ENCODE peak calls at places on chromosomes 5 and 9, in seven cellular contexts. M, E, W, F, O, X and C are unnamed samples.

GRCh38 chr5:14351086-14351661 is 208.0 kb downstream of the TRIO start:
- DNase-seq in X (no peak), M (no peak), W (no peak), O (no peak), E (no peak), F (no peak), C (no peak)

GRCh38 chr9:107043886-107044285 is 180.9 kb downstream of the ZNF462 start:
- DNase-seq in F (no peak), W (no peak), X (peak; percentile 69), E (no peak), O (no peak), M (peak; percentile 17), C (no peak)

GRCh38 chr5:39765381-39765780 is 340.6 kb upstream of the DAB2 start:
- DNase-seq in F (no peak), X (no peak), M (peak; percentile 55), E (peak; percentile 53), W (no peak), O (no peak), C (peak; percentile 78)

GRCh38 chr5:68252678-68253520 is 37.3 kb downstream of the PIK3R1 start:
- DNase-seq in F (no peak), M (peak; percentile 87), E (peak; percentile 85), X (peak; percentile 82), O (no peak), W (no peak), C (peak; percentile 75)

GRCh38 chr5:6604341-6604740 is 28.5 kb downstream of the NSUN2 start:
- DNase-seq in M (no peak), O (no peak), X (no peak), F (no peak), E (no peak), W (peak; percentile 26), C (no peak)

GRCh38 chr9:21311888-21312287 is 6.8 kb upstream of the IFNA5 start:
- DNase-seq in O (no peak), E (no peak), M (no peak), X (no peak), F (no peak), W (no peak), C (no peak)

GRCh38 chr5:1330847-1331831 is 13.8 kb downstream of the CLPTM1L start:
- DNase-seq in W (no peak), M (no peak), F (no peak), E (no peak), X (peak; percentile 50), O (no peak), C (no peak)

GRCh38 chr9:36101916-36102741 is 34.4 kb upstream of the GLIPR2 start:
- DNase-seq in O (no peak), M (peak; percentile 96), W (peak; percentile 73), E (peak; percentile 97), F (no peak), X (no peak), C (peak; percentile 97)

GRCh38 chr5:159619826-159620225 is 289.5 kb upstream of the IL12B start:
- DNase-seq in O (no peak), X (no peak), W (no peak), F (no peak), M (no peak), E (no peak), C (no peak)

GRCh38 chr9:22097712-22098111 is 88.6 kb upstream of the CDKN2B start:
- DNase-seq in E (peak; percentile 82), M (peak; percentile 78), O (no peak), F (no peak), W (no peak), X (no peak), C (peak; percentile 83)

GRCh38 chr5:100779669-100780375 is 123.3 kb downstream of the ST8SIA4 start:
- DNase-seq in O (no peak), X (no peak), F (no peak), W (peak; percentile 64), M (no peak), E (no peak), C (no peak)

GRCh38 chr5:100776244-100776643 is 126.8 kb downstream of the ST8SIA4 start:
- DNase-seq in M (peak; percentile 5), W (no peak), X (no peak), O (no peak), F (no peak), E (peak; percentile 17), C (peak; percentile 11)

GRCh38 chr5:100777680-100778281 is 125.3 kb downstream of the ST8SIA4 start:
- DNase-seq in F (no peak), M (peak; percentile 85), E (peak; percentile 90), W (no peak), O (no peak), X (no peak), C (peak; percentile 91)

DNA sequence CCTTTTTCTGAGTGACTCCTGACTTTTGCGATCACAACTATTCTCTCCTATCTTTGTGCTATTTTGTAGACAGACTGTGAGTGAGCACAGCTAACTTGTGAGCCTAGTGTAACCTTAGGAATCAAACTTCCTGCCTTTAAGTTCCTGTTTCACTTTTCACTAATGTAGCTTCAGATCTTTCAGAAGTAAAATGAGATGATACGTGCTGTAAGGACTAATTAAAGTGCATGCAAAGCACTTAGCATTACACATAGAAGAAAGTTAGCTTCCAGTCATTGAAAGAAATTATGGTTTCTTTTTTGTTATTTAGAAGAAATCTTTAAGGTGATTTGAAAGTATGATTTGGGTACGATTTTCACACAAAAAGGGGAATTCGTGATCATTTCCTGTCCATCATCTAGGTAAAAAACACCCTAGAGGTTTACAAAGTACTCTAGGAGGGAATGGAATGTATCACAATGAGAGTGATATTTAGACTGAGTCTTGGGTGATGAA is 122.7 kb downstream of the ST8SIA4 start:
- DNase-seq in E (no peak), M (no peak), X (no peak), O (no peak), F (no peak), W (no peak), C (no peak)
- H3K4me3 ChIP-seq in E (no peak overlapping the region), M (no peak overlapping the region), X (no peak overlapping the region), O (peak overlapping the region; percentile 18), F (no peak overlapping the region), W (no peak overlapping the region), C (no peak overlapping the region)

GRCh38 chr9:136742640-136743391 is at the start of gene LCN10:
- DNase-seq in F (no peak), E (no peak), X (no peak), M (no peak), W (no peak), O (no peak), C (no peak)
- TF ChIP-seq CTCF in F (no peak), E (peak; percentile 25), X (no peak), M (peak; percentile 41), W (no peak), O (peak; percentile 23), C (peak; percentile 64)

DNA sequence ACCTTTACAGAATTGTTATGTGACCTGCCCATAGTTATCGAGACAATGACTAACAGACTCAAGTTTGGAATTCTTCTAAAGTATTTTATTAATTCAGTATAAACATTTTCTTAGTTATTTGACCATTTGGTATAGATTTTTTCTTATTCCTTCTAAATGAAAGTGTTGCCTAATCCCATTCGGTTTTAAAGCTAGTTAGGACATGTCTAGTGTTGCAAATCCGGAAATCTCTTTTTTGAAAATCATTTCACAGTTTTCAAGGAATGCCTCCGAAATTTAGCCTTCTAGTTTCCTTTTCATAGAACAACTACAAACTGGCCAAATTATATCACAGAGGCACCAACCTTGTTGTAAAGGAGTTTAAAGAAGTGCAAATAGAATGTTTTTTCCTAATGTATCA is 171.8 kb downstream of the XRCC4 start:
- DNase-seq in W (no peak), M (no peak), O (no peak), F (no peak), E (no peak), X (no peak), C (no peak)
- H3K4me3 ChIP-seq in W (no peak overlapping the region), M (no peak overlapping the region), O (no peak overlapping the region), F (no peak overlapping the region), E (no peak overlapping the region), X (no peak overlapping the region), C (no peak overlapping the region)

GRCh38 chr9:76887003-76887821 is 18.7 kb downstream of the PRUNE2 start:
- DNase-seq in X (no peak), W (no peak), M (no peak), E (no peak), F (no peak), O (no peak), C (peak; percentile 45)
- TF ChIP-seq CTCF in X (no peak), W (no peak), M (no peak), E (no peak), F (no peak), O (no peak), C (no peak)

GRCh38 chr9:82991684-82992083 is 71.3 kb downstream of the RASEF start:
- DNase-seq in E (no peak), M (no peak), W (no peak), X (no peak), F (no peak), O (no peak), C (peak; percentile 6)
- H3K4me3 ChIP-seq in E (no peak overlapping the region), M (no peak overlapping the region), W (no peak overlapping the region), X (no peak overlapping the region), F (no peak overlapping the region), O (no peak overlapping the region), C (no peak overlapping the region)